ENCODE peak calls at places on chromosomes 4 and X, in ten cellular contexts. F is cardiac muscle cell; J is HT1080; G is stimulated activated CD8-positive, alpha-beta memory T cell treated with anti-CD3 and anti-CD28 coated beads, Interleukin-2, amount 100 ng/mL, for 48 hours; M is AML-193; A is AG08395; H is RPMI8226; L is activated naive CD8-positive, alpha-beta T cell treated with anti-CD3 and anti-CD28 coated beads, Interleukin-2, amount 50 U/mL, for 24 hours; T is activated CD4-positive, alpha-beta T cell treated with anti-CD3 and anti-CD28 coated beads, Interleukin-2, amount 10 ng/mL, durations not matched to agents 7 days and 5 days; U is fibroblast of mammary gland. I is an unnamed sample.

GRCh38 chr4:182192511-182193181 is 50.6 kb upstream of the TENM3 start:
- DNase-seq in F (peak; percentile 54), J (peak; percentile 7), G (no peak), M (no peak), A (peak; percentile 12), H (no peak), L (no peak), T (no peak), U (peak; percentile 75), I (no peak)

GRCh38 chr4:13627185-13627605 is 330 bp downstream of the BOD1L1 start:
- DNase-seq in F (no peak), J (no peak), G (peak; percentile 21), M (no peak), A (no peak), H (peak; percentile 33), L (peak; percentile 40), T (peak; percentile 30), U (peak; percentile 13), I (peak; percentile 75)

GRCh38 chr4:111274486-111274885 is 651.6 kb upstream of the PITX2 start:
- DNase-seq in F (no peak), J (no peak), G (no peak), M (no peak), A (peak; percentile 3), H (no peak), L (no peak), T (no peak), U (no peak), I (no peak)

GRCh38 chr4:26507286-26507685 is 17.0 kb upstream of the CCKAR start:
- DNase-seq in F (no peak), J (no peak), G (no peak), M (no peak), A (no peak), H (no peak), L (no peak), T (no peak), U (no peak), I (no peak)

GRCh38 chr4:174714393-174715211 is 114.4 kb downstream of the GLRA3 start:
- DNase-seq in F (peak; percentile 76), J (peak; percentile 34), G (no peak), M (peak; percentile 24), A (peak; percentile 46), H (peak; percentile 11), L (peak; percentile 4), T (peak; percentile 26), U (peak; percentile 66), I (no peak)

GRCh38 chrX:152899874-152900719 is 2.2 kb downstream of the ZNF185 start:
- DNase-seq in F (no peak), J (no peak), G (no peak), M (no peak), A (no peak), H (no peak), L (no peak), T (no peak), U (no peak), I (no peak)

GRCh38 chr4:74539043-74539790 is 94.3 kb downstream of the AREG start:
- DNase-seq in F (peak; percentile 69), J (peak; percentile 51), G (no peak), M (no peak), A (no peak), H (no peak), L (no peak), T (no peak), U (peak; percentile 80), I (no peak)

GRCh38 chrX:39242187-39242586 is 440.9 kb downstream of the MID1IP1 start:
- DNase-seq in F (peak; percentile 23), J (peak; percentile 1), G (no peak), M (peak; percentile 2), A (peak; percentile 13), H (peak; percentile 77), L (no peak), T (peak; percentile 19), U (peak; percentile 19), I (no peak)

GRCh38 chrX:69218407-69218806 is 53.2 kb upstream of the PJA1 start:
- DNase-seq in F (peak; percentile 20), J (no peak), G (no peak), M (no peak), A (no peak), H (no peak), L (no peak), T (no peak), U (peak; percentile 5), I (no peak)

GRCh38 chr4:168059251-168059650 is 33.1 kb upstream of the ANXA10 start:
- DNase-seq in F (peak; percentile 33), J (peak; percentile 42), G (no peak), M (no peak), A (no peak), H (no peak), L (no peak), T (no peak), U (peak; percentile 67), I (no peak)

GRCh38 chr4:127503111-127503510 is 129.6 kb upstream of the INTU start:
- DNase-seq in F (no peak), J (no peak), G (no peak), M (no peak), A (no peak), H (no peak), L (no peak), T (no peak), U (peak; percentile 69), I (no peak)

GRCh38 chrX:15493118-15494082 is at the start of gene PIR:
- DNase-seq in F (peak; percentile 83), J (peak; percentile 90), G (peak; percentile 52), M (peak; percentile 37), A (peak; percentile 87), H (peak; percentile 90), L (peak; percentile 71), T (peak; percentile 34), U (peak; percentile 80), I (peak; percentile 92)

GRCh38 chr4:125116431-125116830 is 198.3 kb upstream of the FAT4 start:
- DNase-seq in F (no peak), J (no peak), G (no peak), M (no peak), A (no peak), H (no peak), L (no peak), T (no peak), U (peak; percentile 18), I (no peak)

GRCh38 chr4:75547647-75548387 is 8.0 kb upstream of the ODAPH start:
- DNase-seq in F (peak; percentile 82), J (no peak), G (no peak), M (no peak), A (peak; percentile 9), H (peak; percentile 91), L (no peak), T (no peak), U (peak; percentile 17), I (peak; percentile 79)

GRCh38 chr4:53937918-53938317 is 126.5 kb downstream of the CHIC2 start:
- DNase-seq in F (peak; percentile 75), J (peak; percentile 38), G (no peak), M (no peak), A (no peak), H (no peak), L (no peak), T (no peak), U (peak; percentile 80), I (no peak)

GRCh38 chr4:120948382-120948781 is 25.9 kb upstream of the PRDM5 start:
- DNase-seq in F (no peak), J (peak; percentile 13), G (no peak), M (no peak), A (no peak), H (no peak), L (no peak), T (no peak), U (no peak), I (no peak)

GRCh38 chr4:8831221-8832129 is 40.2 kb downstream of the HMX1 start:
- DNase-seq in F (no peak), J (no peak), G (no peak), M (no peak), A (no peak), H (no peak), L (no peak), T (no peak), U (no peak), I (no peak)

GRCh38 chr4:177713454-177713853 is 271.2 kb upstream of the AGA start:
- DNase-seq in F (no peak), J (no peak), G (no peak), M (no peak), A (no peak), H (no peak), L (no peak), T (no peak), U (no peak), I (no peak)

GRCh38 chrX:1453390-1453783 is 678 bp upstream of the ASMTL start:
- DNase-seq in F (no peak), J (no peak), G (no peak), M (no peak), A (no peak), H (no peak), L (no peak), T (no peak), U (no peak), I (no peak)

GRCh38 chr4:176794151-176794550 is 1.4 kb upstream of the VEGFC start:
- DNase-seq in F (peak; percentile 79), J (peak; percentile 83), G (no peak), M (no peak), A (peak; percentile 79), H (no peak), L (no peak), T (no peak), U (peak; percentile 97), I (no peak)

GRCh38 chr4:180665994-180666818 is 1577.0 kb upstream of the TENM3 start:
- DNase-seq in F (peak; percentile 62), J (peak; percentile 32), G (no peak), M (peak; percentile 61), A (peak; percentile 31), H (peak; percentile 47), L (peak; percentile 5), T (peak; percentile 27), U (peak; percentile 68), I (no peak)

GRCh38 chr4:15738877-15739276 is 36.0 kb downstream of the BST1 start:
- DNase-seq in F (no peak), J (no peak), G (no peak), M (no peak), A (peak; percentile 30), H (no peak), L (no peak), T (no peak), U (no peak), I (no peak)

GRCh38 chr4:133929540-133929939 is 272.0 kb downstream of the PABPC4L start:
- DNase-seq in F (peak; percentile 9), J (no peak), G (no peak), M (no peak), A (no peak), H (no peak), L (no peak), T (no peak), U (no peak), I (no peak)

GRCh38 chr4:21778702-21779101 is 169.9 kb downstream of the KCNIP4 start:
- DNase-seq in F (no peak), J (no peak), G (no peak), M (no peak), A (no peak), H (no peak), L (no peak), T (no peak), U (no peak), I (no peak)

GRCh38 chrX:24426340-24426913 is 38.7 kb upstream of the PDK3 start:
- DNase-seq in F (peak; percentile 29), J (peak; percentile 8), G (no peak), M (no peak), A (no peak), H (no peak), L (no peak), T (no peak), U (peak; percentile 27), I (no peak)

GRCh38 chrX:96436105-96436504 is 248.5 kb upstream of the DIAPH2 start:
- DNase-seq in F (peak; percentile 48), J (peak; percentile 74), G (no peak), M (no peak), A (peak; percentile 56), H (no peak), L (no peak), T (no peak), U (peak; percentile 80), I (no peak)

GRCh38 chr4:143653031-143653430 is 47.4 kb downstream of the FREM3 start:
- DNase-seq in F (peak; percentile 20), J (no peak), G (no peak), M (no peak), A (no peak), H (no peak), L (no peak), T (no peak), U (peak; percentile 28), I (no peak)

GRCh38 chrX:118346258-118347094 is 570 bp downstream of the WDR44 start:
- DNase-seq in F (no peak), J (no peak), G (peak; percentile 10), M (no peak), A (no peak), H (peak; percentile 64), L (peak; percentile 54), T (peak; percentile 49), U (no peak), I (peak; percentile 75)